ENCODE peak calls at places on chromosomes 3 and 15, in six cellular contexts. One of them, this sample, is unnamed.

GRCh38 chr15:68590721-68591389 is 12.1 kb downstream of the CORO2B start:
- DNase-seq in K562: no peak
- DNase-seq in H1: no peak
- DNase-seq in GM12878: no peak
- DNase-seq in SK-N-SH: no peak
- DNase-seq in HepG2: no peak
- DNase-seq in this sample: no peak

GRCh38 chr15:99128411-99128810 is 23.5 kb downstream of the SYNM start:
- DNase-seq in H1: no peak
- DNase-seq in GM12878: no peak
- DNase-seq in K562: no peak
- DNase-seq in SK-N-SH: no peak
- DNase-seq in HepG2: no peak
- DNase-seq in this sample: no peak

GRCh38 chr3:64501298-64501906 is 186.4 kb downstream of the ADAMTS9 start:
- DNase-seq in HepG2: peak
- DNase-seq in GM12878: no peak
- DNase-seq in K562: no peak
- DNase-seq in H1: no peak
- DNase-seq in SK-N-SH: no peak
- DNase-seq in this sample: no peak

GRCh38 chr3:152349397-152349796 is 80.7 kb downstream of the MBNL1 start:
- DNase-seq in K562: no peak
- DNase-seq in SK-N-SH: no peak
- DNase-seq in HepG2: no peak
- DNase-seq in GM12878: no peak
- DNase-seq in H1: no peak
- DNase-seq in this sample: no peak

GRCh38 chr3:195128255-195129071 is 142.5 kb downstream of the XXYLT1 start:
- DNase-seq in HepG2: no peak
- DNase-seq in H1: no peak
- DNase-seq in GM12878: no peak
- DNase-seq in K562: no peak
- DNase-seq in SK-N-SH: no peak
- DNase-seq in this sample: no peak

GRCh38 chr3:185308126-185308754 is 54.4 kb upstream of the EHHADH start:
- DNase-seq in H1: peak
- DNase-seq in GM12878: peak
- DNase-seq in K562: peak
- DNase-seq in SK-N-SH: peak
- DNase-seq in HepG2: peak
- DNase-seq in this sample: peak

GRCh38 chr3:127387119-127387518 is 99.3 kb upstream of the PRR20G start:
- DNase-seq in GM12878: no peak
- DNase-seq in K562: no peak
- DNase-seq in H1: no peak
- DNase-seq in SK-N-SH: no peak
- DNase-seq in HepG2: no peak
- DNase-seq in this sample: no peak

GRCh38 chr15:80106051-80106450 is 46.6 kb downstream of the ZFAND6 start:
- DNase-seq in SK-N-SH: no peak
- DNase-seq in H1: no peak
- DNase-seq in K562: no peak
- DNase-seq in HepG2: no peak
- DNase-seq in GM12878: no peak
- DNase-seq in this sample: no peak

GRCh38 chr3:53084310-53085001 is 38.6 kb upstream of the SFMBT1 start:
- DNase-seq in GM12878: no peak
- DNase-seq in K562: peak
- DNase-seq in HepG2: peak
- DNase-seq in H1: no peak
- DNase-seq in SK-N-SH: no peak
- DNase-seq in this sample: peak

DNA sequence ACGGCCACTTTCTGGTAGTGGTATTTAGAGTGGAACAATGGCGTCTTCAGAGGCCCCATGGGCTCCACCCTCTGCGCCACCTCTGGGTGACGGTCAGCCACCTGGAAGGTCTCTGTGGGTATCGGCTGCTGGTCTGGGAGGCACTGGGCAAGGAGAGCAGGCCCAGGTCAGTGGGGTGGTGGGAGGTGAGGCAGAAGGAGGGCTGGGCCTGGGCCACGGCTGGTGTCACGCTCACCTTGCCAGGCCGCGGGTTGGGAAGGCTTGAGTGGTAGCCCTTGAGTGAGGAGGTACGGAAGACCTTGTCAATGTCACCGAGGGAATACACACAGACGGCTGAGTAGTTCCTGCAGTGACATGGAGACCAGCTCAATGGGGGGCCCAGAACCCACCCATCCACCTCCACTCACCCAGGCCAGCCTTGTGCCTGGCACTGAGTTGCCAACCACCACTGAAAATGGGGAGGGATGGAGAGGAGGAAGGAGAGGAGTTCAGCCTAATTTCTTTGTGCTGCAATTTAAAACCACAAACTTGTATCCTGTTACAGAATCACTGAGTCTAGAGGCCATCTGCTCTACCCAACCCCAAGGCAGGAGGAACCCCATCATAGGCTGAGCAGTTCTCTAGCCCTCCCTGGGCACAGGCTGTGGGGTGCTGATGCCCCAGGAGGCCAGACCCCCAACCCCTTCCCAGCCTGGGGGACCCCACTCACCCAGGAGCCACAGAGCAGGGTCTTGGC is 19.0 kb downstream of the SEMA7A start:
- DNase-seq in H1: no peak
- DNase-seq in K562: no peak
- DNase-seq in HepG2: no peak
- DNase-seq in SK-N-SH: no peak
- DNase-seq in GM12878: no peak
- DNase-seq in this sample: no peak
- TF ChIP-seq JUND in H1: no peak
- TF ChIP-seq JUND in K562: no peak
- TF ChIP-seq JUND in HepG2: no peak
- TF ChIP-seq JUND in SK-N-SH: no peak
- TF ChIP-seq JUND in GM12878: no peak
- TF ChIP-seq JUND in this sample: no peak

GRCh38 chr3:176814252-176814651 is 383.0 kb downstream of the TBL1XR1 start:
- DNase-seq in GM12878: no peak
- DNase-seq in K562: peak
- DNase-seq in HepG2: peak
- DNase-seq in SK-N-SH: peak
- DNase-seq in H1: peak
- DNase-seq in this sample: peak
- TF ChIP-seq JUND in GM12878: no peak
- TF ChIP-seq JUND in K562: no peak
- TF ChIP-seq JUND in HepG2: no peak
- TF ChIP-seq JUND in SK-N-SH: no peak
- TF ChIP-seq JUND in H1: peak
- TF ChIP-seq JUND in this sample: no peak

GRCh38 chr3:59817511-59817910 is 767.7 kb upstream of the CFAP20DC start:
- DNase-seq in K562: no peak
- DNase-seq in HepG2: no peak
- DNase-seq in SK-N-SH: no peak
- DNase-seq in H1: no peak
- DNase-seq in GM12878: no peak
- DNase-seq in this sample: no peak

GRCh38 chr3:59821274-59821673 is 771.4 kb upstream of the CFAP20DC start:
- DNase-seq in HepG2: no peak
- DNase-seq in H1: no peak
- DNase-seq in SK-N-SH: no peak
- DNase-seq in GM12878: no peak
- DNase-seq in K562: peak
- DNase-seq in this sample: no peak

GRCh38 chr3:59820352-59820934 is 770.6 kb upstream of the CFAP20DC start:
- DNase-seq in GM12878: no peak
- DNase-seq in SK-N-SH: no peak
- DNase-seq in HepG2: no peak
- DNase-seq in H1: no peak
- DNase-seq in K562: no peak
- DNase-seq in this sample: no peak

GRCh38 chr3:59816312-59816711 is 766.5 kb upstream of the CFAP20DC start:
- DNase-seq in HepG2: no peak
- DNase-seq in K562: no peak
- DNase-seq in H1: no peak
- DNase-seq in GM12878: no peak
- DNase-seq in SK-N-SH: no peak
- DNase-seq in this sample: no peak

DNA sequence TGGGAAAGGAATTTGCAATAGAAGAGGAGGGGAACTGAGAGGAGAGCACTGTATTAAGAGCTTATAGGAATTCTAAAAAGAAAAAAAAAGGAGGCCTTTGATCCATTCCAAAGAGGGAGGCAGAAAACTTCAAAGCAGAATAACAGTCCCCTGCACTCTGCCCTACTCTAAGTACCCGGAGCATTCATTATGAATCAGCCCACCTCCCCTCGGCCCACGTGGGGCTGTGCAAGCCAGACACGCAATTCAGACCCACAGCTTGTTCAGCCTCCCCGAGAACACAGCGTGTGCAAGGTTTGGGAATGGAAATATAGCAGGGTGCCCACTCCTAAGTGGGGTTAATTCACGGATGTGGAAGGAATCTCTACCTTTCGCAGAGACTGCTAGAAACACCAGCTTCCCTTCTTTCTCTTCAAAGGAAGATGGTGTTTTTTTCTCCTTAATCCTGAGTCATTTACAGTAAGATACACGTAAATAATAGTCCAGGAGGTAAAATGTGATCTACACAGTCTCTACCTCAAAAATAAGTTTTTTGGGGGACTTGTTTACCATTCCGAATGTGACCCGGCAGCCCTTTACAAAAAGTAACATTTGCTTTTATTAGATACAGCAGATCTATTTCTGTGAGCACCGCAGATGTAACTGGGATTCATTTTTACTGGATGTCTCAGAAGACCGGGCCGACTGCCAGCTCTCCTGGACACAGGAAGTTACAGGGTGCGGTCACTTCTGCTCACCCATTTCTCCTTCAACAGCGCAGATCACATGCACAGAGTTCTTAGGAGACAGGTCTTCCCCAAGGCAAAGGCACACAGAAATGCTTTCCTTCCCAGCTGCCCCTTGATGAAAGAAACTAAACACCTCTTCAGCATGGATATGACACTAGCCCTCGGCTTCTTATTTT is 768.5 kb upstream of the CFAP20DC start:
- DNase-seq in HepG2: no peak
- DNase-seq in K562: peak
- DNase-seq in H1: no peak
- DNase-seq in GM12878: no peak
- DNase-seq in SK-N-SH: no peak
- DNase-seq in this sample: no peak
- TF ChIP-seq JUND in HepG2: no peak
- TF ChIP-seq JUND in K562: no peak
- TF ChIP-seq JUND in H1: no peak
- TF ChIP-seq JUND in GM12878: no peak
- TF ChIP-seq JUND in SK-N-SH: peak
- TF ChIP-seq JUND in this sample: no peak

GRCh38 chr3:4825572-4826236 is 153.5 kb upstream of the BHLHE40 start:
- DNase-seq in GM12878: no peak
- DNase-seq in H1: no peak
- DNase-seq in HepG2: peak
- DNase-seq in SK-N-SH: no peak
- DNase-seq in K562: peak
- DNase-seq in this sample: no peak

GRCh38 chr3:4823986-4824947 is 155.0 kb upstream of the BHLHE40 start:
- DNase-seq in K562: no peak
- DNase-seq in HepG2: no peak
- DNase-seq in SK-N-SH: no peak
- DNase-seq in H1: peak
- DNase-seq in GM12878: no peak
- DNase-seq in this sample: no peak

GRCh38 chr3:4823385-4823784 is 155.9 kb upstream of the BHLHE40 start:
- DNase-seq in GM12878: no peak
- DNase-seq in SK-N-SH: no peak
- DNase-seq in H1: no peak
- DNase-seq in K562: no peak
- DNase-seq in HepG2: no peak
- DNase-seq in this sample: no peak

GRCh38 chr3:4826237-4827100 is 152.8 kb upstream of the BHLHE40 start:
- DNase-seq in HepG2: no peak
- DNase-seq in SK-N-SH: no peak
- DNase-seq in H1: peak
- DNase-seq in K562: no peak
- DNase-seq in GM12878: no peak
- DNase-seq in this sample: no peak

GRCh38 chr3:4824948-4825325 is 154.3 kb upstream of the BHLHE40 start:
- DNase-seq in H1: peak
- DNase-seq in GM12878: no peak
- DNase-seq in HepG2: peak
- DNase-seq in SK-N-SH: no peak
- DNase-seq in K562: peak
- DNase-seq in this sample: peak
- TF ChIP-seq JUND in H1: no peak
- TF ChIP-seq JUND in GM12878: no peak
- TF ChIP-seq JUND in HepG2: no peak
- TF ChIP-seq JUND in SK-N-SH: no peak
- TF ChIP-seq JUND in K562: peak
- TF ChIP-seq JUND in this sample: no peak

GRCh38 chr3:38580450-38581382 is 68.8 kb downstream of the SCN5A start:
- DNase-seq in K562: no peak
- DNase-seq in SK-N-SH: peak
- DNase-seq in H1: peak
- DNase-seq in HepG2: no peak
- DNase-seq in GM12878: no peak
- DNase-seq in this sample: no peak

GRCh38 chr3:38581774-38582173 is 67.7 kb downstream of the SCN5A start:
- DNase-seq in K562: no peak
- DNase-seq in HepG2: no peak
- DNase-seq in H1: peak
- DNase-seq in GM12878: no peak
- DNase-seq in SK-N-SH: no peak
- DNase-seq in this sample: no peak

GRCh38 chr3:38582316-38582715 is 67.2 kb downstream of the SCN5A start:
- DNase-seq in SK-N-SH: no peak
- DNase-seq in HepG2: no peak
- DNase-seq in GM12878: no peak
- DNase-seq in H1: peak
- DNase-seq in K562: no peak
- DNase-seq in this sample: no peak

GRCh38 chr3:38583688-38584087 is 65.8 kb downstream of the SCN5A start:
- DNase-seq in SK-N-SH: no peak
- DNase-seq in HepG2: no peak
- DNase-seq in H1: peak
- DNase-seq in GM12878: no peak
- DNase-seq in K562: no peak
- DNase-seq in this sample: no peak

GRCh38 chr3:38582941-38583645 is 66.4 kb downstream of the SCN5A start:
- DNase-seq in GM12878: no peak
- DNase-seq in H1: peak
- DNase-seq in SK-N-SH: peak
- DNase-seq in K562: no peak
- DNase-seq in HepG2: no peak
- DNase-seq in this sample: no peak
- TF ChIP-seq JUND in GM12878: no peak
- TF ChIP-seq JUND in H1: no peak
- TF ChIP-seq JUND in SK-N-SH: no peak
- TF ChIP-seq JUND in K562: no peak
- TF ChIP-seq JUND in HepG2: no peak
- TF ChIP-seq JUND in this sample: no peak

DNA sequence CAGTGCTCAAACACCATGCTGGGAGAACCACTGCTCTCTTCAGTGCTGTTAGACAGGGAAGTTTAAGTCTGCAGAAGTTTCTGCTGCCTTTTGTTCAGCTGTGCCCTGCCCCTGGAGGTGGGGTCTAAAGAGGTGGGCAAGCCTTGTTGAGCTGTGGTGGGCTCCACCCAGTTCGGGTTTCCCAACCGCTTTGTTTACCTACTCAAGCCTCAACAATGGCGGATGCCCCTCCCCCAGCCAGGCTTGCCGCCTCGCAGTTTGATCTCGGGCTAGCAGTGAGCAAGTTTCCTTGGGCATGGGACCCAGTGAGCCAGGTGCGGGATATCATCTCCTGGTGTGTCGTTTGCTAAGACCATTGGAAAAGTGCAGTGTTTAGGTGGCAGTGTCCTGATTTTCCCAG is 670.2 kb upstream of the ALCAM start:
- DNase-seq in K562: no peak
- DNase-seq in HepG2: peak
- DNase-seq in H1: no peak
- DNase-seq in SK-N-SH: no peak
- DNase-seq in GM12878: no peak
- DNase-seq in this sample: no peak
- TF ChIP-seq JUND in K562: no peak
- TF ChIP-seq JUND in HepG2: no peak
- TF ChIP-seq JUND in H1: no peak
- TF ChIP-seq JUND in SK-N-SH: no peak
- TF ChIP-seq JUND in GM12878: no peak
- TF ChIP-seq JUND in this sample: no peak

This sample was measured in T47D.